ENCODE peak calls at places on chromosomes 11 and 22, in ten cellular contexts. W, M, X, A, J, F, V, G, R and U are unnamed samples.

GRCh38 chr22:27534720-27535125 is 266.8 kb downstream of the MN1 start:
- DNase-seq in X (no peak), R (no peak), W (no peak), V (peak), M (no peak), J (no peak), F (no peak), A (no peak), G (no peak), U (no peak)

GRCh38 chr22:42473484-42474193 is 41.4 kb upstream of the NFAM1 start:
- DNase-seq in A (no peak), J (no peak), R (no peak), G (peak), M (no peak), X (peak), V (peak), W (peak), F (no peak), U (no peak)

GRCh38 chr11:9716275-9717039 is 52.6 kb downstream of the SWAP70 start:
- DNase-seq in V (peak), R (no peak), A (no peak), G (no peak), M (no peak), J (no peak), X (no peak), W (no peak), F (no peak), U (no peak)

GRCh38 chr11:86629070-86629706 is 43.2 kb downstream of the ME3 start:
- DNase-seq in W (no peak), G (no peak), F (no peak), R (no peak), J (no peak), M (peak), A (no peak), X (no peak), V (peak), U (peak)

GRCh38 chr11:130523609-130524008 is 75.2 kb downstream of the ADAMTS15 start:
- DNase-seq in M (no peak), X (no peak), V (peak), F (peak), A (no peak), G (no peak), R (no peak), W (no peak), J (peak), U (no peak)

GRCh38 chr22:27879923-27880322 is 39.1 kb downstream of the PITPNB start:
- DNase-seq in W (peak), G (peak), M (no peak), V (peak), J (no peak), A (no peak), R (no peak), F (no peak), X (peak), U (no peak)

GRCh38 chr11:114193730-114194674 is 102.2 kb upstream of the NNMT start:
- DNase-seq in R (no peak), X (no peak), A (no peak), J (no peak), W (no peak), F (no peak), V (no peak), G (no peak), M (peak), U (no peak)

GRCh38 chr11:130427581-130428211 is 713 bp downstream of the ADAMTS8 start:
- DNase-seq in X (no peak), F (peak), V (no peak), A (peak), G (no peak), R (no peak), J (no peak), M (peak), W (no peak), U (no peak)

GRCh38 chr11:31940396-31941037 is 129.4 kb upstream of the PAX6 start:
- DNase-seq in X (no peak), R (no peak), J (no peak), W (no peak), G (no peak), M (no peak), A (no peak), V (peak), F (no peak), U (no peak)

DNA sequence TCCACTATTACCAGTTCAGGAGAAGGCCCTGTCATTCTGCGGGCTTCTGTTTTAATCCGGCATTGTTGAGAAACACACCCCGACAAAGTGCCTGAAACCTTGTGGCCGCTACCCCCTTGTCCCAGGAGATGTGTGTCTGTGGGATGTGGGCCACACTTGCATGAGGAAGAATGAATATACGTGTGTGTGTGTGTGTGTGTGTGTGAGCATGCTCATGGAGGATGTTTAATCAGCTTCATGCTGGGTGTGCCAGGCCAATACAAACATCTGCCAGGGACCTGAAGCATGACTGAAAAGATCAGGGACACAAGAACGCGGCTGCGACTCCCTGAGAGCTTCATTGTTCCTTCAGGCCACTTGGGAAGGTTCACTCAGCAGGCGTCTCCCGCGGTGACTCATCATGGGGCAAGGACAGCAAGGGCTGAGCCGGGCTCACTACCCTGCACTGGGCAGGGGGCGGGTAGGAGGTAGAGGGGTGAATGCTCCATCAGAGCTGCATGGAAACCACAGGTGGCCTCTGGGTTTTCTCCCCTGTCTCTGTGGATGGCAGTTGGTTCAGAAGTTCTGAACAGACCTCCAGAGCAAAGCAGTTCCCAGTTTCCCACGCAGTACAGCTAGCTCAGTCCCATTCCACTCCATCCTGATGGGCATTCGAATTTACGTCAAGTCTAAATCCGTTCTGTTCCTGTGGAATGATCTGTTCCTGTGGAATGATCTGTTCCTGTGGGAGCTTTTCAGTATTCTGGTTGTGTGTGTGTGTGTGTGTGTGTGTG is 7.0 kb upstream of the MALAT1 start:
- DNase-seq in F (peak), M (peak), X (peak), W (peak), G (peak), V (peak), J (no peak), R (no peak), A (no peak), U (peak)
- TF ChIP-seq POLR2A in F (peak), M (no peak), X (no peak), W (peak), G (no peak), V (peak), J (no peak), R (peak), A (no peak), U (no peak)

GRCh38 chr22:22916215-22916951 is 28.8 kb downstream of the IGLL5 start:
- DNase-seq in F (no peak), A (no peak), R (no peak), X (no peak), M (no peak), W (no peak), J (no peak), V (no peak), G (peak), U (no peak)

GRCh38 chr22:22914726-22915669 is 27.4 kb downstream of the IGLL5 start:
- DNase-seq in V (no peak), A (no peak), X (no peak), M (no peak), G (peak), J (no peak), W (no peak), R (no peak), F (no peak), U (no peak)

GRCh38 chr22:22913989-22914388 is 26.4 kb downstream of the IGLL5 start:
- DNase-seq in A (no peak), X (no peak), M (no peak), J (no peak), W (no peak), V (no peak), G (no peak), R (no peak), F (no peak), U (no peak)

GRCh38 chr22:22916952-22917290 is 29.3 kb downstream of the IGLL5 start:
- DNase-seq in G (peak), F (no peak), V (no peak), W (no peak), R (no peak), X (no peak), A (no peak), J (no peak), M (no peak), U (no peak)

DNA sequence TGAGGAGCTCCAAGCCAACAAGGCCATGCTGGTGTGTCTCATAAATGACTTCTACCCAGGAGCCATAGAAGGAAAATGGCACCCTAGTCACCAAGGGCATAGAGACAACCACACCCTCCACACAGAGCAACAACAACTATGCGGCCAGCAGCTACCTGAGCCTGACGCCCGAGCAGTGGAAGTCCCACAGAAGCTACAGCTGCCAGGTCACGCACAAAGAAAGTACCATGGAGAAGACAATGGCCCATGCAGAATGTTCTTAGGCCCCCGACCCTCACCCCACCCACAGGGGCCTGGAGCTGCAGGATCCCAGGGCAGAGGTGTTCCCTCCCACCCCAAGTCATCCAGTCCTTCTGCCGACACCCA is 28.0 kb downstream of the IGLL5 start:
- DNase-seq in G (no peak), A (no peak), F (no peak), X (no peak), J (no peak), M (no peak), V (no peak), R (no peak), W (no peak), U (no peak)
- H3K4me3 ChIP-seq in G (no peak), A (no peak), F (no peak), X (no peak), J (no peak), M (no peak), V (no peak), R (no peak), W (no peak), U (no peak)

GRCh38 chr11:62621567-62622470 is at the start of gene B3GAT3:
- DNase-seq in A (peak), F (peak), R (peak), M (peak), X (peak), G (peak), J (peak), W (peak), V (peak), U (peak)

GRCh38 chr11:62632492-62632891 is 10.7 kb upstream of the B3GAT3 start:
- DNase-seq in G (no peak), X (no peak), W (no peak), J (no peak), R (no peak), F (no peak), A (no peak), V (no peak), M (no peak), U (no peak)

GRCh38 chr11:62622476-62622875 is 690 bp upstream of the B3GAT3 start:
- DNase-seq in M (no peak), X (no peak), W (no peak), A (no peak), V (no peak), R (no peak), J (no peak), F (no peak), G (no peak), U (no peak)

GRCh38 chr11:62627718-62628117 is 5.9 kb upstream of the B3GAT3 start:
- DNase-seq in X (no peak), A (no peak), G (no peak), W (no peak), M (no peak), R (no peak), V (no peak), F (no peak), J (no peak), U (no peak)
- TF ChIP-seq CTCF in X (no peak), A (no peak), G (peak), W (no peak), M (no peak), R (no peak), V (no peak), F (no peak), J (no peak), U (no peak)

GRCh38 chr22:23767673-23768548 is at the start of gene CHCHD10:
- DNase-seq in G (peak), F (peak), R (no peak), V (peak), W (peak), X (peak), M (peak), A (peak), J (peak), U (peak)
- TF ChIP-seq POLR2A in G (peak), F (peak), R (peak), V (no peak), W (peak), X (peak), M (no peak), A (no peak), J (peak), U (peak)

DNA sequence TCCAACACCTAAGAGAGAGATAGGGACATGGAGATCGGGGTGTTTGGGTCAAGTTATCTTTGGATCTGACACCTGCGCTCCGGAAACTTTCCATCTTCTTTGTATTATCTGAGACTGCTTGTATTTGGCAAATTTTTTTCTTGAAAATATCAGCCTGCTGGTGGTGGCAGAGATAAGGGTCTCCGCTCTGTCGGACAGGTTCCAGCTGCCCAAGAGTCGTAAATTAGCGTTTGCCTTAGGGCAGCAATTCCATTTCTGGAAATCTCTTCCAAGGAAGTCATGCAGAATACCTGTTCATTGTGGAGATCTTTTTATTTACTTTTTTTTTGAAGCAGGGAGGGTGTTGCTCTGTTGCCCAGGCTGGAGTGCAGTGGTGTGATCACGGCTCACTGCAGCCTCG is 19.5 kb upstream of the CSNK1E start:
- DNase-seq in V (no peak), J (no peak), A (no peak), M (no peak), R (no peak), F (no peak), X (no peak), G (no peak), W (no peak), U (no peak)
- H3K4me3 ChIP-seq in V (no peak), J (no peak), A (no peak), M (no peak), R (peak), F (no peak), X (peak), G (peak), W (peak), U (no peak)

GRCh38 chr11:68661697-68662603 is 22.4 kb upstream of the GAL start:
- DNase-seq in F (peak), X (no peak), A (no peak), G (no peak), R (no peak), W (no peak), J (no peak), V (peak), M (no peak), U (no peak)
- TF ChIP-seq CTCF in F (no peak), X (no peak), A (no peak), G (no peak), R (no peak), W (no peak), J (no peak), V (no peak), M (no peak), U (no peak)

GRCh38 chr22:37156686-37157435 is 7.1 kb upstream of the IL2RB start:
- DNase-seq in W (no peak), V (no peak), M (no peak), J (no peak), A (no peak), F (no peak), R (no peak), G (no peak), X (no peak), U (no peak)
- TF ChIP-seq POLR2A in W (no peak), V (no peak), M (no peak), J (no peak), A (no peak), F (no peak), R (no peak), G (no peak), X (no peak), U (no peak)

GRCh38 chr11:7892059-7892699 is 38.9 kb downstream of the OR10A6 start:
- DNase-seq in J (no peak), W (no peak), G (no peak), R (no peak), V (peak), A (no peak), M (no peak), X (no peak), F (no peak), U (no peak)
- H3K4me3 ChIP-seq in J (no peak), W (no peak), G (no peak), R (no peak), V (no peak), A (no peak), M (no peak), X (no peak), F (no peak), U (no peak)

GRCh38 chr11:134257101-134257500 is 3.7 kb downstream of the ACAD8 start:
- DNase-seq in F (no peak), A (no peak), M (no peak), G (no peak), R (no peak), W (no peak), X (no peak), J (no peak), V (no peak), U (no peak)
- TF ChIP-seq CTCF in F (no peak), A (no peak), M (no peak), G (no peak), R (no peak), W (no peak), X (no peak), J (no peak), V (no peak), U (no peak)